ENCODE peak calls at places on chromosomes 11 and 22, in four cellular contexts. N, G, E and U are unnamed samples.

GRCh38 chr11:125588505-125588904 is 4.1 kb upstream of the STT3A start:
- DNase-seq in E (no peak), N (no peak), G (no peak), U (no peak)

GRCh38 chr22:30129636-30130035 is 49.4 kb downstream of the HORMAD2 start:
- DNase-seq in G (no peak), E (no peak), N (no peak), U (no peak)

GRCh38 chr11:83773950-83774880 is 488.0 kb upstream of the CCDC90B start:
- DNase-seq in G (no peak), N (no peak), E (no peak), U (no peak)

GRCh38 chr11:62889484-62890437 is 9.1 kb downstream of the SLC3A2 start:
- DNase-seq in N (no peak), E (no peak), G (no peak), U (no peak)

GRCh38 chr11:28763876-28764275 is 655.7 kb downstream of the METTL15 start:
- DNase-seq in G (no peak), E (no peak), N (no peak), U (no peak)

GRCh38 chr11:119886667-119887230 is 157.7 kb upstream of the NECTIN1 start:
- DNase-seq in N (no peak), E (no peak), G (no peak), U (no peak)

GRCh38 chr11:123469089-123469488 is 39.0 kb downstream of the GRAMD1B start:
- DNase-seq in G (no peak), E (no peak), N (no peak), U (no peak)

GRCh38 chr11:124717786-124718634 is 21.7 kb upstream of the NRGN start:
- DNase-seq in G (no peak), N (no peak), E (no peak), U (no peak)

GRCh38 chr11:35145249-35145648 is 6.3 kb downstream of the CD44 start:
- DNase-seq in E (peak), G (peak), N (no peak), U (no peak)

GRCh38 chr11:8356731-8357504 is 93.2 kb upstream of the LMO1 start:
- DNase-seq in N (no peak), E (no peak), G (no peak), U (no peak)

GRCh38 chr11:23540101-23540561 is 679.9 kb upstream of the CCDC179 start:
- DNase-seq in E (peak), N (no peak), G (no peak), U (no peak)

GRCh38 chr11:62593434-62594044 is 2.2 kb upstream of the TUT1 start:
- DNase-seq in N (peak), E (peak), G (peak), U (no peak)

GRCh38 chr11:19633276-19633675 is 79.4 kb upstream of the NAV2 start:
- DNase-seq in G (peak), E (peak), N (no peak), U (peak)

GRCh38 chr11:62545437-62546243 is 966 bp downstream of the AHNAK start:
- DNase-seq in E (peak), G (peak), N (peak), U (peak)

GRCh38 chr22:43150731-43151206 is 590 bp upstream of the TSPO start:
- DNase-seq in E (no peak), G (no peak), N (no peak), U (no peak)

GRCh38 chr11:62909107-62909894 is 11.9 kb downstream of the CHRM1 start:
- DNase-seq in G (peak), E (peak), N (peak), U (no peak)

GRCh38 chr11:20355221-20356219 is 8.0 kb upstream of the HTATIP2 start:
- DNase-seq in G (peak), N (no peak), E (peak), U (no peak)

GRCh38 chr22:44753189-44754042 is 1.0 kb downstream of the ARHGAP8 start:
- DNase-seq in E (peak), G (no peak), N (no peak), U (no peak)

GRCh38 chr11:113384551-113384950 is 3.0 kb upstream of the ANKK1 start:
- DNase-seq in E (no peak), N (no peak), G (no peak), U (no peak)

GRCh38 chr11:127651175-127651887 is 650.8 kb upstream of the KIRREL3 start:
- DNase-seq in N (no peak), G (no peak), E (no peak), U (no peak)

GRCh38 chr22:47188337-47189055 is 426.0 kb downstream of the TBC1D22A start:
- DNase-seq in E (no peak), G (no peak), N (no peak), U (no peak)

GRCh38 chr11:87778341-87778740 is 396.9 kb downstream of the RAB38 start:
- DNase-seq in E (no peak), G (no peak), N (no peak), U (no peak)

GRCh38 chr22:22124374-22124773 is 120.2 kb upstream of the VPREB1 start:
- DNase-seq in E (no peak), N (no peak), G (no peak), U (no peak)

GRCh38 chr22:22122348-22123117 is 122.1 kb upstream of the VPREB1 start:
- DNase-seq in N (no peak), G (no peak), E (no peak), U (no peak)

GRCh38 chr22:22125028-22125578 is 119.5 kb upstream of the VPREB1 start:
- DNase-seq in G (no peak), E (no peak), N (no peak), U (no peak)

GRCh38 chr22:22123960-22124278 is 120.7 kb upstream of the VPREB1 start:
- DNase-seq in E (no peak), N (no peak), G (no peak), U (no peak)

DNA sequence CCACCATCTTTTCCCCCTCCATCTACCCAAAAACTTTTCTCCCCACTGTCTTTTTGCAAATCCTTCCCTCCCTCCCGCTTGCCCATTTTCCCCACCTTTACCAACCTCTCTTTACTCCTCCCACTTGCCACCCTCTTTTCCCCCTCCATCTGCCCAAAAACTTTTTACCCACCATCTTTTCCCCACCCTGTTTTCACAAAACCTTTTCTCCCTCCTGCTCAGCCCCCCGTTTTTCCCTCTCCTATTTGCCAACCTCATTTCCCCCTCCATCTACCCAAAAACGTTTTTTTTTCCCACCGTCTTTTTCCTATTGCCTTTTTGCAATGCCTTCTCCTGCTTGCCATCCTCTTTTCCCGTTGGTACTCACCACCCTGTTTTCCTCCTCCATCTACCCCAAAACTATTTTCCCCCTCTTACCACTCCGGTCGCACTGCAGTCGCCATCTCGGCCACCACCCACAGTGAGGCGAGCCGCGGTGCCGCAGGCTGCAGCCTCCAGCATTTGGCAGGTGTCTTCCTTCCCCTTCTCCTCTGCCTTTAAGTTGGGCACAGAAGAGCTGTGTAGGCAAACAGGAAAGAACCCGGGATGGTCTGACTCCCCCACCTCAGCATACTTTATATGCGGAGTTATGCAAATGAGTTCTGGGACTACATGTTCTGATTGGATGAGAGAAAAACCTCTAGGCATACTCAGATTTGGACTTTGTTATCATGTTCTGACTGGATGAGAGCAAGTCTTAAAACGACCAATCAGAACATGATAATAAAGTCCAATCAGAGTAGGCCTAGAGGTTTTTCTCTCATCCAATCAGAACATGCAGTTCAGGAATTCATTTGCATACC is 121.2 kb upstream of the VPREB1 start:
- DNase-seq in G (no peak), E (no peak), N (no peak), U (no peak)
- H3K4me3 ChIP-seq in G (no peak), E (no peak), N (no peak), U (no peak)

DNA sequence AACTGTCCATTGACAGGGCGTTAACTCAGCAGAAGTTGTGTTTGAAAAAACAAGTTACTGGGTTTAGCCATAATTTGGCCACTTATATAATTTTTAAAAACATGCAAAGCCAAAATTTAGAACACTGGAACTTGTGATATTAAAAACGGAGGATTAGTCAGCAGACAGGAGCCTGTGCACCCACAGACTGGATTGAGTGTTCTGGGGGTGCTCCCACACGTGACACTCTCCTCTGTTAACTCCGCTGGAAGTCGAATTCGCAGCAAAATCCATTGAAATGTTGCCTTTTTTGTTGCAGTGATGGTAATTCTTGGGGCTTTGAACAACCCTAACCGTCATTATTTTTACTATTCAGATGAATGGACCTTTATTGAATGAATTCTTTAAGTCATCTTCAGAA is 269.8 kb downstream of the DDX10 start:
- DNase-seq in G (no peak), E (no peak), N (no peak), U (no peak)
- TF ChIP-seq POLR2A in G (no peak), E (no peak), N (no peak), U (no peak)

DNA sequence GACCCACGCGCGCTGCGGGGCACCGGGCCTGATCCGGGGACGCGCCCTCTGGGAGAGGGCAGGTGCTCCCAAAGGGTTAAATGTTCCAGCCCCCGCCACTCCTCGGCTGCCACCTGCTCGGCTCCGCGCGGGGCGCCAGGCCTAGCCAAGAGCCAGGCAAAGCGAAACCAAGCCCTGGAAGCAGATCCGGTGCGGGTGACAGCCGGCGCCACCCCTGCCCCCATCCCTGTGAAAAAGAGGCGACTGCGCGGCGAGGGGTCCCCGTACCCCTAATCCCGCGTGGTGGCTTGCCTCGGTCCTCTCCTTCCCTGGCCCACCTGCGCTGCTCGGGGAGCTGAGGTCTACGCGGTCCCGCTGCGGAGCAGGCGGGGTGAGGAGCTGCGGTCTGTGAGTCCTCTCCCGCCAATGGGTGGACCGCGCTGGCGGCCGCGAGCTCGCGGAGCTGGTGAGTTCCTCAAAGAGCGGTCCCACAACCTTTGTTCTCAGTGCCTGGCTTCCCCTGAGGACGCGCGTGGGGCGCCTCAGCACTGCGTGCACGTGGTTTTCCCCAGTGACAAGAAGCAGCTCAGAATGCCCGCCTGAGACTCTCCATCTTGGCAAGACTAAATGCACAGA is at the start of gene ME3:
- DNase-seq in G (peak), N (peak), E (peak), U (no peak)
- H3K4me3 ChIP-seq in G (peak), N (peak), E (peak), U (peak)

DNA sequence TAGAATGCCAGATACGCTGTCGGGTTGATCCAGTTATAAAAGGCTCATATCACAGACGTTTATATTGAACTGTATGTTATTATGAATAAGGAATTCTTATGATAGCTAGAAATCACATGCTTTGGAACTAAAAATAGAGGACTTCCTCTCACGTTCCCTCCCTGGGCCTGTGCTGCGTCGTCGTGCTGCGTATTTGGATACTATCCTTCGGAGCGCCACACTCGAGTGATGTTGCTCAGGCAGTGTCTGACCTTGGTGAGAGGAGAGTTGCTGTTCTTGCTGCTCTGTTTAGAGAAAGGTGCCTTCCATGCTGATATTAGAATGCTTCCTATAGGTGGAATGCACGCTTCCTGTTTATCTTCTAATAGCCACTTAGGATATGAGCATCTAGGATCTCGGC is 20.2 kb upstream of the ST14 start:
- DNase-seq in N (no peak), G (no peak), E (no peak), U (no peak)
- TF ChIP-seq POLR2A in N (no peak), G (no peak), E (no peak), U (no peak)

DNA sequence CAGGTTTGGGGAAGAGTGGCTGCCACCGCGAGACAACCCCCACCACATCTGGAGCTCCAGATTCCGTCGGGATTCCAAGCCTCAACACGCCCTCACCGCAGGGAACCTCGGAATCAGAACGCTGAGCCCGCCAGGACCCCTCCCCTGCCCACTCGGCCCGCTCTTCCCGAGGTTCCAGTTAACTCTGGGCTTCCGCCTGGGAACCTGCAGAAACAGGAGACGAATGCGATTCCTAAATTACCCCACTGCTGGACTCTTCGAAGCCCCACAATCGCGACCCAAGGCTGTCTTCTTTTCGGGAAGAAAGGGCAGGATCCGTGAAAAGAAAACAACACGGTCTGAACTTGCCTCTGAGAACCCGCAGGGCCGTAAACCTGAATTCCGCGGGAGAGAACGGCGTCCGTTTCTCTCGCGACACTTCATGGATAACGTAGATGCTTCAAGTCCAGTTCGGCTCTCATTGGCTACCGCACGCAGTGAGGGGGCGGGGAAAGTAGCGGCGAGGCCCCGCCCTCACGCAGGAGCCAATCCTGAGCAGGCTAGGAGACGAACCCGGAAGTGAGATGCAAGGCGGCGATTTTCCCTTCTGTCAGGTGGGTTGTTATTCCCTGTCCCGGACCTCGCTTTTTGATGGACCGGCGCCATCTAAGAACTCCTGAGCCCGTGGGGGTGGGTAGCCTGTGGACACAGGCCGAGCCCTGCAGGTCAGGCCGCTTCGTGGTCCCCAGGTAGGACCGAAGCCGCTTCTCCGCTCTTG is at the start of the genes ANKRD49 and MRE11:
- DNase-seq in G (peak), E (peak), N (peak), U (peak)
- H3K4me3 ChIP-seq in G (peak), E (peak), N (peak), U (peak)

GRCh38 chr22:17171313-17172171 is 12.5 kb upstream of the HDHD5 start:
- DNase-seq in G (peak), E (peak), N (peak), U (no peak)
- TF ChIP-seq POLR2A in G (no peak), E (peak), N (peak), U (no peak)

GRCh38 chr22:37240941-37241320 is 3.1 kb downstream of the RAC2 start:
- DNase-seq in N (peak), E (no peak), G (no peak), U (no peak)
- H3K4me3 ChIP-seq in N (no peak), E (no peak), G (peak), U (no peak)

GRCh38 chr11:47415091-47415854 is 6.9 kb downstream of the SLC39A13 start:
- DNase-seq in E (no peak), G (no peak), N (no peak), U (peak)

GRCh38 chr11:47415949-47416472 is 7.6 kb downstream of the SLC39A13 start:
- DNase-seq in G (peak), E (peak), N (no peak), U (no peak)

GRCh38 chr11:47418454-47419259 is 7.6 kb downstream of the PSMC3 start:
- DNase-seq in N (no peak), E (no peak), G (no peak), U (no peak)

GRCh38 chr11:47414685-47415070 is 6.3 kb downstream of the SLC39A13 start:
- DNase-seq in N (no peak), G (no peak), E (no peak), U (no peak)

DNA sequence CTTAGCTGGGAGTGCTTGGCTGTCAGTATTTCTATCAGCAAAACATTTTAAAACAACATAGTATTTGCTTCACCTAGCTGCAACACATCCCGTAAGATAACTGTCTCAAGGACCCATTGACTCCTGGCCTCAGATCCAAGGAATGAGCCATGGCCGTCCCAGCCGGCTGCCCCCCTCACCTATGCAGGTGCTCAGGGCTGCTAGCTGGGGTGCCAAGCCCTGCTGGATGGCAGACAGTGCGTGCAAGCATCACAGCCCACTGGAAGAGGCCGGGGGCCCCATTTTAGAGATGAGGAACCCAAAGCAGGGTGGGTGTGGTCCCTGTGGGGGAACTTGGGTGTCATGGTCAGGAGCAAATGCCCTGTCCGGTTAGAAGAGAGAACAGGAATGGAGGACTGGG is 8.5 kb downstream of the PSMC3 start:
- DNase-seq in G (no peak), N (no peak), E (no peak), U (no peak)
- TF ChIP-seq POLR2A in G (no peak), N (no peak), E (no peak), U (no peak)